ENCODE peak calls at places on chromosomes 7 and 10, in six cellular contexts. One of them, this sample, is unnamed.

GRCh38 chr7:74467876-74468275 is 14.2 kb downstream of the GTF2IRD1 start:
- DNase-seq in IMR-90: no peak
- DNase-seq in cardiac fibroblast: no peak
- DNase-seq in esophagus squamous epithelium: no peak
- DNase-seq in PC-9: no peak
- DNase-seq in HFF-Myc: no peak
- DNase-seq in this sample: no peak

GRCh38 chr10:90988802-90989201 is 67.9 kb upstream of the ANKRD1 start:
- DNase-seq in IMR-90: no peak
- DNase-seq in cardiac fibroblast: no peak
- DNase-seq in esophagus squamous epithelium: no peak
- DNase-seq in PC-9: no peak
- DNase-seq in HFF-Myc: no peak
- DNase-seq in this sample: no peak

GRCh38 chr10:3516191-3516590 is 268.8 kb downstream of the KLF6 start:
- DNase-seq in IMR-90: no peak
- DNase-seq in cardiac fibroblast: no peak
- DNase-seq in esophagus squamous epithelium: no peak
- DNase-seq in PC-9: no peak
- DNase-seq in HFF-Myc: no peak
- DNase-seq in this sample: no peak

GRCh38 chr10:11138634-11139033 is 121.0 kb downstream of the CELF2 start:
- DNase-seq in IMR-90: no peak
- DNase-seq in cardiac fibroblast: no peak
- DNase-seq in esophagus squamous epithelium: no peak
- DNase-seq in PC-9: no peak
- DNase-seq in HFF-Myc: no peak
- DNase-seq in this sample: no peak

GRCh38 chr10:86946215-86947170 is 10.9 kb downstream of the MMRN2 start:
- DNase-seq in IMR-90: no peak
- DNase-seq in cardiac fibroblast: no peak
- DNase-seq in esophagus squamous epithelium: no peak
- DNase-seq in PC-9: no peak
- DNase-seq in HFF-Myc: no peak
- DNase-seq in this sample: no peak

GRCh38 chr10:70956029-70956759 is 67.8 kb upstream of the PCBD1 start:
- DNase-seq in IMR-90: no peak
- DNase-seq in cardiac fibroblast: no peak
- DNase-seq in esophagus squamous epithelium: no peak
- DNase-seq in PC-9: no peak
- DNase-seq in HFF-Myc: no peak
- DNase-seq in this sample: no peak

GRCh38 chr7:468141-468540 is 51.5 kb downstream of the PDGFA start:
- DNase-seq in IMR-90: no peak
- DNase-seq in cardiac fibroblast: no peak
- DNase-seq in esophagus squamous epithelium: no peak
- DNase-seq in PC-9: no peak
- DNase-seq in HFF-Myc: no peak
- DNase-seq in this sample: no peak

GRCh38 chr10:75245354-75246001 is 9.7 kb upstream of the COMTD1 start:
- DNase-seq in IMR-90: no peak
- DNase-seq in cardiac fibroblast: no peak
- DNase-seq in esophagus squamous epithelium: no peak
- DNase-seq in PC-9: peak
- DNase-seq in HFF-Myc: no peak
- DNase-seq in this sample: no peak

GRCh38 chr10:4662576-4663161 is 163.3 kb upstream of the AKR1E2 start:
- DNase-seq in IMR-90: no peak
- DNase-seq in cardiac fibroblast: peak
- DNase-seq in esophagus squamous epithelium: no peak
- DNase-seq in PC-9: peak
- DNase-seq in HFF-Myc: no peak
- DNase-seq in this sample: peak

GRCh38 chr7:155867734-155868400 is 55.6 kb upstream of the SHH start:
- DNase-seq in IMR-90: no peak
- DNase-seq in cardiac fibroblast: no peak
- DNase-seq in esophagus squamous epithelium: no peak
- DNase-seq in PC-9: no peak
- DNase-seq in HFF-Myc: no peak
- DNase-seq in this sample: no peak

GRCh38 chr10:8043569-8044306 is 10.8 kb upstream of the GATA3 start:
- DNase-seq in IMR-90: no peak
- DNase-seq in cardiac fibroblast: no peak
- DNase-seq in esophagus squamous epithelium: no peak
- DNase-seq in PC-9: no peak
- DNase-seq in HFF-Myc: no peak
- DNase-seq in this sample: no peak

GRCh38 chr10:87860156-87860795 is 3.1 kb downstream of the KLLN start:
- DNase-seq in IMR-90: peak
- DNase-seq in cardiac fibroblast: peak
- DNase-seq in esophagus squamous epithelium: no peak
- DNase-seq in PC-9: no peak
- DNase-seq in HFF-Myc: peak
- DNase-seq in this sample: peak

GRCh38 chr10:34711500-34711899 is 103.6 kb downstream of the PARD3 start:
- DNase-seq in IMR-90: no peak
- DNase-seq in cardiac fibroblast: peak
- DNase-seq in esophagus squamous epithelium: no peak
- DNase-seq in PC-9: no peak
- DNase-seq in HFF-Myc: no peak
- DNase-seq in this sample: peak

GRCh38 chr10:88525371-88526079 is 57.6 kb downstream of the RNLS start:
- DNase-seq in IMR-90: peak
- DNase-seq in cardiac fibroblast: peak
- DNase-seq in esophagus squamous epithelium: no peak
- DNase-seq in PC-9: peak
- DNase-seq in HFF-Myc: peak
- DNase-seq in this sample: peak

GRCh38 chr10:58465641-58466040 is 47.0 kb upstream of the BICC1 start:
- DNase-seq in IMR-90: no peak
- DNase-seq in cardiac fibroblast: no peak
- DNase-seq in esophagus squamous epithelium: no peak
- DNase-seq in PC-9: no peak
- DNase-seq in HFF-Myc: no peak
- DNase-seq in this sample: no peak

GRCh38 chr10:5975641-5976473 is 1.5 kb downstream of the IL15RA start:
- DNase-seq in IMR-90: peak
- DNase-seq in cardiac fibroblast: peak
- DNase-seq in esophagus squamous epithelium: no peak
- DNase-seq in PC-9: no peak
- DNase-seq in HFF-Myc: no peak
- DNase-seq in this sample: peak

GRCh38 chr10:94219829-94220228 is 142.9 kb downstream of the NOC3L start:
- DNase-seq in IMR-90: peak
- DNase-seq in cardiac fibroblast: peak
- DNase-seq in esophagus squamous epithelium: no peak
- DNase-seq in PC-9: no peak
- DNase-seq in HFF-Myc: no peak
- DNase-seq in this sample: peak

GRCh38 chr7:17305387-17306171 is 7.1 kb downstream of the AHR start:
- DNase-seq in IMR-90: no peak
- DNase-seq in cardiac fibroblast: no peak
- DNase-seq in esophagus squamous epithelium: no peak
- DNase-seq in PC-9: no peak
- DNase-seq in HFF-Myc: no peak
- DNase-seq in this sample: no peak
- H3K4me3 ChIP-seq in IMR-90: no peak
- H3K4me3 ChIP-seq in cardiac fibroblast: no peak
- H3K4me3 ChIP-seq in esophagus squamous epithelium: peak
- H3K4me3 ChIP-seq in PC-9: no peak
- H3K4me3 ChIP-seq in HFF-Myc: no peak
- H3K4me3 ChIP-seq in this sample: peak

DNA sequence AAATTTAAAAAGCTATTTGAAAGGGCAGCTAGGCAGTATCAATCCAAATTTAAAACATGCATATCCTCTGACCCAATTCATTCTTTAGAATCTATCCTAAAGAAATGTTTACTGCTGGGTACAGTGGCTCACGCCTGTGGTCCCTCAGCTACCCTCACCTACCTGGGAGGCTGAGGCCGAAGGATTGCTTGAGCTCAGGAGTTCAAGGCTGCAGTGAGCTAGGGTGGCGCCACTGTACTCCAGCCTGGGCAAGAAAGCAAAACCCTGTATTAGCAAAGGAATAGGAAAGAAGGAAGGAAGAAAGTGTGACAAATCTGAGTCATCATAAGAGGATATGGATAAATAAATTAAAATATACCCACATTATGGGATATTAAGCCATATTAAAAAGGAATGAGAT is 36.3 kb downstream of the C7orf33 start:
- DNase-seq in IMR-90: no peak
- DNase-seq in cardiac fibroblast: no peak
- DNase-seq in esophagus squamous epithelium: no peak
- DNase-seq in PC-9: no peak
- DNase-seq in HFF-Myc: no peak
- DNase-seq in this sample: no peak
- TF ChIP-seq CTCF in IMR-90: no peak
- TF ChIP-seq CTCF in cardiac fibroblast: no peak
- TF ChIP-seq CTCF in esophagus squamous epithelium: no peak
- TF ChIP-seq CTCF in PC-9: no peak
- TF ChIP-seq CTCF in HFF-Myc: no peak
- TF ChIP-seq CTCF in this sample: no peak

GRCh38 chr7:128883622-128884549 is 21.2 kb downstream of the ATP6V1F start:
- DNase-seq in IMR-90: peak
- DNase-seq in cardiac fibroblast: peak
- DNase-seq in esophagus squamous epithelium: peak
- DNase-seq in PC-9: peak
- DNase-seq in HFF-Myc: no peak
- DNase-seq in this sample: peak
- H3K4me3 ChIP-seq in IMR-90: no peak
- H3K4me3 ChIP-seq in cardiac fibroblast: no peak
- H3K4me3 ChIP-seq in esophagus squamous epithelium: peak
- H3K4me3 ChIP-seq in PC-9: no peak
- H3K4me3 ChIP-seq in HFF-Myc: no peak
- H3K4me3 ChIP-seq in this sample: no peak

GRCh38 chr10:92505044-92505443 is 68.8 kb downstream of the IDE start:
- DNase-seq in IMR-90: no peak
- DNase-seq in cardiac fibroblast: no peak
- DNase-seq in esophagus squamous epithelium: no peak
- DNase-seq in PC-9: no peak
- DNase-seq in HFF-Myc: no peak
- DNase-seq in this sample: no peak
- TF ChIP-seq CTCF in IMR-90: no peak
- TF ChIP-seq CTCF in cardiac fibroblast: no peak
- TF ChIP-seq CTCF in esophagus squamous epithelium: no peak
- TF ChIP-seq CTCF in PC-9: no peak
- TF ChIP-seq CTCF in HFF-Myc: no peak
- TF ChIP-seq CTCF in this sample: no peak

DNA sequence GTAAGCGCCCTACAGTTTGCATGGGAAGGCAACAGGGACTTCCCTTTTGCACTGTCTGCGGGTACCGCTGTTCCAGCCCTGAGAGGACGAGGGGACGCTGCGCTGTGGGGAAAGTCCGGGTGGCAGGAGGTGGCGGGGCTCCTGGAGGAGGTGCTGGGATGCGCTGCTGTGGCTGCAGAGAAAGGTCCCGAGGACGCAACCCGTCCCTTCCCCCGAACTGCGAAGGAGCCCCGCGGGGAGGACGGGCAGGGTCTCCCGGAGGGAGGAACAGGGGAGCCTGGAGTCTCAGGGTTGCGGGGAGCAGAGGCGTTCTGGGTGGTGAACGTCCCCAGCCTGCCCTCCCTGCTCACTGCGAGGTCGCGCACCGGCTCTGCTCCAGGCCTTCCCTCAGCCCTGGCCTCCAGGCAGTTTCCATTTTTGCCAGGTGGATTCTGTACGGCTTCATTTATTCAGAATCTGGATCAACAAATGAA is 91.6 kb downstream of the CXCL12 start:
- DNase-seq in IMR-90: no peak
- DNase-seq in cardiac fibroblast: no peak
- DNase-seq in esophagus squamous epithelium: no peak
- DNase-seq in PC-9: no peak
- DNase-seq in HFF-Myc: no peak
- DNase-seq in this sample: no peak
- H3K4me3 ChIP-seq in IMR-90: no peak
- H3K4me3 ChIP-seq in cardiac fibroblast: peak
- H3K4me3 ChIP-seq in esophagus squamous epithelium: peak
- H3K4me3 ChIP-seq in PC-9: no peak
- H3K4me3 ChIP-seq in HFF-Myc: no peak
- H3K4me3 ChIP-seq in this sample: no peak

GRCh38 chr7:117271566-117271965 is 51.3 kb downstream of the WNT2 start:
- DNase-seq in IMR-90: no peak
- DNase-seq in cardiac fibroblast: no peak
- DNase-seq in esophagus squamous epithelium: no peak
- DNase-seq in PC-9: no peak
- DNase-seq in HFF-Myc: no peak
- DNase-seq in this sample: no peak
- TF ChIP-seq CTCF in IMR-90: no peak
- TF ChIP-seq CTCF in cardiac fibroblast: no peak
- TF ChIP-seq CTCF in esophagus squamous epithelium: no peak
- TF ChIP-seq CTCF in PC-9: no peak
- TF ChIP-seq CTCF in HFF-Myc: no peak
- TF ChIP-seq CTCF in this sample: no peak

GRCh38 chr10:22252286-22252800 is 34.5 kb upstream of the EBLN1 start:
- DNase-seq in IMR-90: no peak
- DNase-seq in cardiac fibroblast: peak
- DNase-seq in esophagus squamous epithelium: no peak
- DNase-seq in PC-9: peak
- DNase-seq in HFF-Myc: no peak
- DNase-seq in this sample: peak
- H3K4me3 ChIP-seq in IMR-90: peak
- H3K4me3 ChIP-seq in cardiac fibroblast: peak
- H3K4me3 ChIP-seq in esophagus squamous epithelium: peak
- H3K4me3 ChIP-seq in PC-9: peak
- H3K4me3 ChIP-seq in HFF-Myc: peak
- H3K4me3 ChIP-seq in this sample: peak

DNA sequence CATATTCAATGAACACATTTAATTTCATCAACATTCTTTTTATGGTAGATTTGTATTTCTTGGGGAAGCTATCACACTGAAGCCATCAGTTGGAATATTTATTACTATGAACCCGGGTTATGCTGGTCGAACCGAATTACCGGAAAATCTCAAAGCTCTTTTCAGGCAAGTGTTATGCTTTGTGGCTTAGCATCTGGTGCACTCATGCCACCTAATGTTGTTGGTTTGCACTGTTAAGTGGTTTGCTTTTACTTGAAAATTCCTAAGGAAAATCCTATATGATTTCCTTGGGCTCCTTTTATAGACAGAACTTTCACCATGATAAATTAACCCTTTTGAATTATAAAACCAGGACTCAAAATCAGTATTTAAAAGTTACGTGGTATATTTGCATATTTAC is 147.9 kb downstream of the DNAH11 start:
- DNase-seq in IMR-90: no peak
- DNase-seq in cardiac fibroblast: no peak
- DNase-seq in esophagus squamous epithelium: no peak
- DNase-seq in PC-9: no peak
- DNase-seq in HFF-Myc: no peak
- DNase-seq in this sample: peak
- TF ChIP-seq CTCF in IMR-90: no peak
- TF ChIP-seq CTCF in cardiac fibroblast: no peak
- TF ChIP-seq CTCF in esophagus squamous epithelium: no peak
- TF ChIP-seq CTCF in PC-9: peak
- TF ChIP-seq CTCF in HFF-Myc: no peak
- TF ChIP-seq CTCF in this sample: peak